ENCODE peak calls at places on chromosomes 7 and 10, in four cellular contexts. L is HepG2, M is K562, H is HCT116. N is an unnamed sample.

GRCh38 chr10:118447478-118447877 is 105.4 kb upstream of the FAM204A start:
- DNase-seq in L (no peak), M (no peak), H (no peak), N (no peak)

GRCh38 chr7:47485640-47486435 is 96.1 kb downstream of the TNS3 start:
- DNase-seq in L (no peak), M (no peak), H (no peak), N (no peak)

GRCh38 chr10:45599021-45599603 is 73.5 kb downstream of the ZFAND4 start:
- DNase-seq in L (peak), M (no peak), H (no peak), N (no peak)

GRCh38 chr10:92238062-92238585 is 52.8 kb downstream of the CPEB3 start:
- DNase-seq in L (no peak), M (no peak), H (no peak), N (no peak)

GRCh38 chr7:34247468-34247867 is 342.1 kb downstream of the BMPER start:
- DNase-seq in L (no peak), M (no peak), H (no peak), N (no peak)

GRCh38 chr10:133166504-133166827 is 6.4 kb downstream of the KNDC1 start:
- DNase-seq in L (no peak), M (no peak), H (no peak), N (no peak)

GRCh38 chr10:33334170-33334838 is at the start of gene NRP1:
- DNase-seq in L (no peak), M (no peak), H (no peak), N (no peak)

GRCh38 chr10:1153805-1154351 is 97.7 kb downstream of the WDR37 start:
- DNase-seq in L (no peak), M (no peak), H (no peak), N (no peak)

GRCh38 chr10:113987805-113988204 is 55.9 kb upstream of the ADRB1 start:
- DNase-seq in L (no peak), M (no peak), H (no peak), N (no peak)

GRCh38 chr10:31036209-31036608 is 4.5 kb upstream of the ZNF438 start:
- DNase-seq in L (no peak), M (no peak), H (no peak), N (no peak)

GRCh38 chr7:83691095-83691494 is 42.2 kb upstream of the SEMA3E start:
- DNase-seq in L (no peak), M (no peak), H (no peak), N (no peak)

GRCh38 chr7:140156460-140157080 is 20.2 kb downstream of the KDM7A start:
- DNase-seq in L (no peak), M (no peak), H (no peak), N (no peak)

GRCh38 chr10:95792874-95793285 is 36.9 kb downstream of the ENTPD1 start:
- DNase-seq in L (no peak), M (no peak), H (no peak), N (no peak)

GRCh38 chr10:2631557-2631956 is 435.8 kb upstream of the PFKP start:
- DNase-seq in L (no peak), M (no peak), H (no peak), N (no peak)

GRCh38 chr10:78623577-78624215 is 445.1 kb upstream of the ZMIZ1 start:
- DNase-seq in L (peak), M (no peak), H (peak), N (peak)

GRCh38 chr7:84204655-84205054 is 10.1 kb upstream of the SEMA3A start:
- DNase-seq in L (no peak), M (no peak), H (no peak), N (no peak)

GRCh38 chr7:1693419-1693990 is 23.4 kb downstream of the ELFN1 start:
- DNase-seq in L (no peak), M (no peak), H (no peak), N (no peak)

GRCh38 chr10:122551450-122551849 is 9.1 kb upstream of the DMBT1 start:
- DNase-seq in L (peak), M (no peak), H (no peak), N (no peak)

GRCh38 chr7:38451840-38452239 is 178.4 kb upstream of the TARP start:
- DNase-seq in L (peak), M (no peak), H (peak), N (peak)

GRCh38 chr10:89515031-89515841 is 20.2 kb downstream of the SLC16A12 start:
- DNase-seq in L (no peak), M (no peak), H (no peak), N (no peak)

GRCh38 chr10:15489431-15489830 is 118.3 kb upstream of the FAM171A1 start:
- DNase-seq in L (no peak), M (no peak), H (no peak), N (no peak)

GRCh38 chr7:67696878-67697277 is 700.2 kb downstream of the TYW1 start:
- DNase-seq in L (no peak), M (no peak), H (no peak), N (no peak)

GRCh38 chr7:130489140-130489967 is 2.5 kb upstream of the MEST start:
- DNase-seq in L (no peak), M (no peak), H (no peak), N (no peak)

GRCh38 chr10:10777279-10777678 is 240.4 kb upstream of the CELF2 start:
- DNase-seq in L (no peak), M (no peak), H (no peak), N (no peak)

GRCh38 chr10:23199768-23200511 is 7.8 kb downstream of the PTF1A start:
- DNase-seq in L (no peak), M (no peak), H (no peak), N (no peak)

GRCh38 chr7:3201937-3202715 is 98.9 kb upstream of the SDK1 start:
- DNase-seq in L (no peak), M (no peak), H (no peak), N (no peak)

GRCh38 chr10:15518256-15518655 is 147.2 kb upstream of the FAM171A1 start:
- DNase-seq in L (no peak), M (no peak), H (no peak), N (no peak)

GRCh38 chr10:48366261-48366660 is 59.8 kb downstream of the MAPK8 start:
- DNase-seq in L (no peak), M (no peak), H (no peak), N (no peak)

GRCh38 chr10:114437456-114438292 is 33.4 kb upstream of the AFAP1L2 start:
- DNase-seq in L (peak), M (peak), H (no peak), N (peak)

GRCh38 chr10:22185586-22185985 is 32.2 kb downstream of the EBLN1 start:
- DNase-seq in L (no peak), M (no peak), H (no peak), N (no peak)

GRCh38 chr10:115706482-115707076 is 566.4 kb downstream of the GFRA1 start:
- DNase-seq in L (peak), M (no peak), H (peak), N (peak)

GRCh38 chr10:2978111-2978510 is 89.2 kb upstream of the PFKP start:
- DNase-seq in L (peak), M (no peak), H (peak), N (peak)

GRCh38 chr7:117208257-117208656 is 114.6 kb downstream of the WNT2 start:
- DNase-seq in L (no peak), M (peak), H (no peak), N (no peak)

GRCh38 chr10:109696462-109696861 is 226.8 kb downstream of the XPNPEP1 start:
- DNase-seq in L (no peak), M (no peak), H (no peak), N (no peak)

GRCh38 chr10:95266674-95267095 is 24.1 kb downstream of the PDLIM1 start:
- DNase-seq in L (peak), M (peak), H (peak), N (no peak)

GRCh38 chr7:55533050-55533728 is 39.1 kb downstream of the VOPP1 start:
- DNase-seq in L (no peak), M (no peak), H (no peak), N (no peak)

GRCh38 chr7:117043051-117043546 is 89.8 kb downstream of the ST7 start:
- DNase-seq in L (no peak), M (no peak), H (no peak), N (no peak)

GRCh38 chr7:75915416-75916156 is 631 bp downstream of the POR start:
- DNase-seq in L (peak), M (peak), H (no peak), N (no peak)
- TF ChIP-seq TCF7L2 in L (no peak), M (no peak), H (no peak), N (no peak)

GRCh38 chr10:84654671-84655070 is 326.3 kb downstream of the CCSER2 start:
- DNase-seq in L (no peak), M (no peak), H (no peak), N (no peak)
- TF ChIP-seq TCF7L2 in L (no peak), M (no peak), H (no peak), N (no peak)

GRCh38 chr7:69147631-69148030 is 450.6 kb upstream of the AUTS2 start:
- DNase-seq in L (no peak), M (no peak), H (no peak), N (no peak)
- TF ChIP-seq TCF7L2 in L (no peak), M (no peak), H (no peak), N (no peak)

DNA sequence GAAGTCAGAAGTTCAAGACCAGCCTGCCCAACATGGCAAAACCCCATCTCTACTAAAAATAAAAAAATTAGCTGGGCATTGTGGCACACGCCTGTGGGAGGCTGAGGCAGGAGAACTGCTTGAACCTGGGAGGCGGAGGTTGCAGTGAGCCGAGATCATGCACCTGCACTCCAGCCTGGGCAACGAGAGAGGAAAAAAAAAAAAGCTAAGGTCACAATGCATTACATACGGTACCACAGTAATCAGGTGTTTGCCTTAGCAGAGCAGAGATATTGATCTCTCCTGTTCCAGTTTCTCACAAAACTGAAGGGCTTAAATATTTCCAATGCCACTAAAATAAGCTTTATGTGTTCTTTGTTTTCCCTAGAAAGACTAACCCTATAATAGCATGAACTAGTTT is 7.5 kb downstream of the PDZD8 start:
- DNase-seq in L (no peak), M (no peak), H (no peak), N (no peak)
- TF ChIP-seq TCF7L2 in L (no peak), M (no peak), H (no peak), N (no peak)

GRCh38 chr10:44300666-44301649 is 83.9 kb downstream of the CXCL12 start:
- DNase-seq in L (no peak), M (no peak), H (peak), N (no peak)
- TF ChIP-seq TCF7L2 in L (no peak), M (no peak), H (no peak), N (no peak)

GRCh38 chr10:17033529-17034250 is 95.9 kb downstream of the CUBN start:
- DNase-seq in L (no peak), M (no peak), H (no peak), N (no peak)

GRCh38 chr10:17026686-17027485 is 102.7 kb downstream of the CUBN start:
- DNase-seq in L (no peak), M (no peak), H (no peak), N (no peak)

GRCh38 chr10:17031656-17032630 is 97.7 kb downstream of the CUBN start:
- DNase-seq in L (no peak), M (no peak), H (no peak), N (no peak)

GRCh38 chr10:17028843-17029580 is 100.6 kb downstream of the CUBN start:
- DNase-seq in L (no peak), M (no peak), H (no peak), N (no peak)

DNA sequence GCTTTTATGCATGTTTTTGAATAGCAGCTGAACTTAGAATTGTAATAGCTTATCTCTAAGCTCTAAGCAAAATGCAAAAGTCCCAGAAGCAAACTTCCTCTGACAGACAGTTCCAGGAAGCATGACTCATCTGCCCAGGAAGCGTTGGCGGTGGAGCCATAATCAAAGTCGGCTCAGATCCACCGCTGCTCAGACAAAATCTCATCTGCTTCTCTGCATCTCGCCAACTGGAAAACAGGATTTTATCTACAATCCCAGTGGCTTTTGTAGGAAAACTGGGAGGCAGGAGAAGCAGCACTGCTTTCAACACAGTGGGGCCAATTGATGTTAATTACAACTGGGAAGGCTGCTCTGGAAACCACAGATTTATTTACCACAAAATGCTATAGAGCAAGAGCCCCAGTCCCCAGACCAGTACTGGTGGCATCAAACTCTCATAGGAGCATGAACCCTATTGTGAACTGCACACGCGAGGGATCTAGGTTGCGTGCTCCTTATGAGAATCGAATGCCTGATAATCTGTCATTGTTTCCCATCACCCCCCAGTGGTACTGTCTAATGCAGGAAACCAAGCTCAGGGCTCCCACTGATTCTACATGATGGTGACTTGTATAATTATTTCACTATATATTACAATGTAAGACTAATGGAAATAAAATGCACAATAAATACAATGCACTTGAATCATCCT is 99.9 kb downstream of the CUBN start:
- DNase-seq in L (peak), M (peak), H (peak), N (no peak)
- TF ChIP-seq TCF7L2 in L (no peak), M (no peak), H (peak), N (peak)